ENCODE peak calls at places on chromosomes 16 and 17, in five cellular contexts. T is esophagus squamous epithelium, F is upper lobe of right lung, C is choroid plexus epithelial cell, J is heart left ventricle. H is an unnamed sample.

GRCh38 chr17:74763565-74764387 is 12.4 kb downstream of the NAT9 start:
- DNase-seq in T (no peak), F (no peak), C (no peak), J (no peak), H (no peak)

GRCh38 chr16:75264531-75264998 is 13.1 kb upstream of the BCAR1 start:
- DNase-seq in T (no peak), F (no peak), C (peak), J (no peak), H (no peak)

GRCh38 chr16:20318006-20318405 is 9.3 kb downstream of the GP2 start:
- DNase-seq in T (no peak), F (no peak), C (no peak), J (no peak), H (no peak)

GRCh38 chr17:82399601-82400101 is 18.5 kb upstream of the HEXD start:
- DNase-seq in T (no peak), F (no peak), C (no peak), J (peak), H (no peak)

GRCh38 chr16:88634141-88634993 is 4.0 kb upstream of the IL17C start:
- DNase-seq in T (no peak), F (peak), C (peak), J (peak), H (peak)

GRCh38 chr17:81701288-81702071 is 1.7 kb upstream of the MRPL12 start:
- DNase-seq in T (no peak), F (no peak), C (no peak), J (no peak), H (no peak)

GRCh38 chr17:71830916-71831315 is 289.9 kb upstream of the SOX9 start:
- DNase-seq in T (no peak), F (no peak), C (no peak), J (no peak), H (no peak)

GRCh38 chr16:88921603-88921995 is 55.1 kb upstream of the PABPN1L start:
- DNase-seq in T (no peak), F (no peak), C (no peak), J (no peak), H (no peak)

GRCh38 chr17:43940630-43941029 is 1.6 kb downstream of the PPY start:
- DNase-seq in T (no peak), F (no peak), C (peak), J (peak), H (no peak)

GRCh38 chr16:87121816-87122215 is 195.4 kb downstream of the C16orf95 start:
- DNase-seq in T (no peak), F (peak), C (no peak), J (no peak), H (no peak)

GRCh38 chr17:49926886-49927285 is 42.1 kb upstream of the DLX4 start:
- DNase-seq in T (no peak), F (no peak), C (no peak), J (peak), H (no peak)

GRCh38 chr17:37299257-37299985 is 76.4 kb upstream of the C17orf78 start:
- DNase-seq in T (no peak), F (no peak), C (peak), J (no peak), H (no peak)

GRCh38 chr16:85998178-85998867 is 99.4 kb downstream of the IRF8 start:
- DNase-seq in T (no peak), F (peak), C (no peak), J (no peak), H (no peak)

GRCh38 chr17:34580685-34581445 is 1.5 kb downstream of the TMEM132E start:
- DNase-seq in T (no peak), F (peak), C (no peak), J (no peak), H (no peak)
- H3K4me3 ChIP-seq in T (peak), F (peak), C (no peak), J (peak), H (no peak)

GRCh38 chr16:48629531-48629930 is 19.6 kb upstream of the N4BP1 start:
- DNase-seq in T (no peak), F (peak), C (no peak), J (no peak), H (no peak)

GRCh38 chr16:48635199-48635718 is 25.3 kb upstream of the N4BP1 start:
- DNase-seq in T (no peak), F (peak), C (no peak), J (no peak), H (no peak)

GRCh38 chr16:48628359-48628985 is 18.5 kb upstream of the N4BP1 start:
- DNase-seq in T (no peak), F (peak), C (no peak), J (no peak), H (no peak)

GRCh38 chr16:48629016-48629415 is 19.0 kb upstream of the N4BP1 start:
- DNase-seq in T (no peak), F (peak), C (no peak), J (no peak), H (no peak)

DNA sequence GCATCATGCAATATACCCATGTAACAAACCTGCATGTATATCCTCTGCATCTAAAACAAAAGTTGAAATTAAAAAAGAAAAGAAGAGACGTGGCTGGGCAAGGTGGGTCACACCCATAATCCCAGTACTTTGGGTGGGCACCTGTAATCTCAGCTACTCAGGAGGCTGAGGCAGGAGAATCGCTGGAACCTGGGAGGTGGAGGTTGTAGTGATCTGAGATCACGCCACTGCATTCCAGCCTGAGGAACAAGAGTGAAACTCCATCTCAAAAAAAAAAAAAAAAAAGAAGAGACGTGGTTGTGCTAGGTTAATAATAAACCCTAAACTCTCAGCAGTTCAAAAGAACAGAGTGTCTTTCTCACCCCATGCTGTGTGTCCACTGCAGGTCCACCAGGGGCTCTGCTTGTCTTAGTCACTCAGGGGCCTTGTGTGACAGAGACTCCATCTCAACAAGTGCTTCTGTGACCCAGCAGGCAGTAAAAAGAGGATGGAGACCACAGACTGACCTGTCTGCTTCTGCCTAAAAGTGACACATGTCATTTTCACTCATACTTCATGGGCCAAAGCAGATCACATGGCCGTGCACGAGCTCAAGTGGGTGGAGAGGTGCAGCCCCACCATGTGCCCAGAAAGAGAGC is 22.3 kb upstream of the N4BP1 start:
- DNase-seq in T (no peak), F (peak), C (no peak), J (no peak), H (no peak)
- TF ChIP-seq CTCF in T (no peak), F (no peak), C (no peak), J (no peak), H (no peak)

GRCh38 chr17:76140661-76141211 is 309 bp downstream of the FOXJ1 start:
- DNase-seq in T (no peak), F (no peak), C (no peak), J (no peak), H (no peak)

GRCh38 chr17:76138234-76138895 is 2.7 kb downstream of the FOXJ1 start:
- DNase-seq in T (no peak), F (no peak), C (no peak), J (no peak), H (no peak)

GRCh38 chr17:76138896-76139248 is 2.2 kb downstream of the FOXJ1 start:
- DNase-seq in T (no peak), F (no peak), C (no peak), J (no peak), H (no peak)

GRCh38 chr17:76139801-76140660 is 1.0 kb downstream of the FOXJ1 start:
- DNase-seq in T (no peak), F (peak), C (no peak), J (no peak), H (peak)

DNA sequence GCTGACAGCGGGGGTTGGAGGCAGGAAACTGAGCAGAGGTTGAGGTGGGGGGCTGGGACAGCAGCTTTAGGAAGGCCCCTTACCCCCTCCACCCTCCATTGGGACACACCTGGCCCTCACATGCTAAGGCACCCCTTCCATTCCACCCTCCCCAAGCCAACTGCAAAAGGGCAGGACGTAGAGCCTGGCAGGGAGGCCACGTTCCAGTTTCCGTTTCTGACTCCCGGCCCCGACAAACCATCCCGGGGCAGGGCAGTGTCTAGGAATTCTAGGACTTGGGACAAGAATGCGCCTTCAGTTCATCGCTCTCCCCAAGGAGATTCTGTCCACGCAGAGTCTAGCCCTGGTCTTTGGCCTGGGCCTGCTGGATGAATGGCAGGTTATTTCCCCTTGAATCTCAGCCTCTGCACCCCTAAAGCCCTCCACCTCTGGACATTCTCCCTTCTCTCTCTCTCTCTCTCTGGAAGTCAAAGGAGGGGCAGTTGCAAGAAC is 1.7 kb downstream of the FOXJ1 start:
- DNase-seq in T (no peak), F (no peak), C (no peak), J (no peak), H (no peak)
- H3K4me3 ChIP-seq in T (no peak), F (peak), C (no peak), J (no peak), H (no peak)

GRCh38 chr17:42886283-42887176 is 14.1 kb upstream of the G6PC1 start:
- DNase-seq in T (no peak), F (no peak), C (no peak), J (peak), H (no peak)

GRCh38 chr17:42891539-42892152 is 9.0 kb upstream of the G6PC1 start:
- DNase-seq in T (no peak), F (no peak), C (peak), J (peak), H (no peak)

GRCh38 chr17:42895185-42895555 is 5.4 kb upstream of the G6PC1 start:
- DNase-seq in T (no peak), F (peak), C (peak), J (peak), H (no peak)

GRCh38 chr17:42894283-42895184 is 6.1 kb upstream of the G6PC1 start:
- DNase-seq in T (no peak), F (no peak), C (no peak), J (no peak), H (no peak)

DNA sequence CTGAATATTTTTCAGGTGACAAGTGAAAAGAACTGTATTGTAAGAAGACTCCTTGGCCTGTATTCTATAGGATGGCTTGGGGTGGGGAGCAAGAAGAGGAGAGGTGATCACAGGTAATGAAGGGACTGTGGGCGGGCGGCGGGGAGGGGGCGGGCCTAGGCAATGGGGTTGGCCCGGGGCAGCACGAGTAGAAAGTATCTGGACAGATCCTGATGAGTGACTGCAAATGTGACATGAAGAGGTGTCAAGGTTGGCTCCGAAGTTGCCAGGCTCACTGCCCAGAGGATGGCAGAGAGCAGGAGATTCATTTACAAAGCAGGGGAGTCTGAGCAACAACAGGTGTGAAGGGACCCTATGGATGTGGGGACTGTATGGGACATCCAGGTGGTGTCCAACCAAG is 10.8 kb upstream of the G6PC1 start:
- DNase-seq in T (no peak), F (no peak), C (no peak), J (peak), H (no peak)
- TF ChIP-seq CTCF in T (no peak), F (no peak), C (no peak), J (no peak), H (no peak)

GRCh38 chr17:40346768-40347154 is 17.8 kb downstream of the GJD3 start:
- DNase-seq in T (no peak), F (no peak), C (no peak), J (no peak), H (no peak)
- H3K4me3 ChIP-seq in T (peak), F (peak), C (no peak), J (peak), H (no peak)

GRCh38 chr17:3335876-3336275 is 37.7 kb upstream of the OR3A1 start:
- DNase-seq in T (no peak), F (no peak), C (no peak), J (no peak), H (no peak)
- TF ChIP-seq CTCF in T (no peak), F (peak), C (no peak), J (no peak), H (no peak)

H was measured in GM06990.